ENCODE peak calls at places on chromosomes 12 and 14, in five cellular contexts. U is breast epithelium, P is K562, Q is aorta, G is thyroid gland. T is an unnamed sample.

GRCh38 chr12:62750941-62751843 is 183.8 kb downstream of the PPM1H start:
- DNase-seq in P (no peak), U (no peak), G (no peak), Q (no peak), T (no peak)

GRCh38 chr12:122099856-122100255 is 21.3 kb downstream of the MLXIP start:
- DNase-seq in Q (no peak), P (no peak), G (no peak), U (no peak), T (no peak)

GRCh38 chr14:37061697-37062096 is 110.7 kb downstream of the SLC25A21 start:
- DNase-seq in U (no peak), Q (no peak), P (no peak), G (peak), T (no peak)

GRCh38 chr12:12081836-12082497 is 11.2 kb downstream of the BCL2L14 start:
- DNase-seq in U (no peak), G (no peak), P (peak), Q (no peak), T (no peak)

GRCh38 chr14:76696791-76697190 is 64.5 kb upstream of the VASH1 start:
- DNase-seq in G (no peak), P (no peak), Q (no peak), U (no peak), T (no peak)

GRCh38 chr14:33932526-33933292 is 18.2 kb downstream of the EGLN3 start:
- DNase-seq in P (no peak), Q (no peak), U (no peak), G (no peak), T (no peak)

GRCh38 chr12:79448816-79449215 is 241.9 kb downstream of the PAWR start:
- DNase-seq in Q (no peak), U (no peak), G (no peak), P (no peak), T (no peak)

GRCh38 chr12:74537707-74538385 is at the start of gene ATXN7L3B:
- DNase-seq in G (peak), U (peak), Q (peak), P (peak), T (peak)

GRCh38 chr12:121295123-121295745 is 1.3 kb downstream of the CAMKK2 start:
- DNase-seq in U (no peak), P (no peak), G (no peak), Q (no peak), T (no peak)

GRCh38 chr14:101196795-101197590 is 293.5 kb upstream of the RTL1 start:
- DNase-seq in G (no peak), P (peak), U (peak), Q (no peak), T (no peak)

GRCh38 chr12:25373396-25373795 is 122.7 kb upstream of the KRAS start:
- DNase-seq in U (no peak), Q (no peak), G (no peak), P (no peak), T (no peak)

GRCh38 chr12:25372969-25373368 is 122.2 kb upstream of the KRAS start:
- DNase-seq in P (no peak), G (no peak), U (no peak), Q (no peak), T (no peak)

GRCh38 chr12:25376392-25376791 is 125.7 kb upstream of the KRAS start:
- DNase-seq in P (no peak), Q (no peak), G (no peak), U (no peak), T (no peak)

GRCh38 chr12:25377475-25378179 is 126.9 kb upstream of the KRAS start:
- DNase-seq in P (no peak), G (no peak), Q (no peak), U (no peak), T (no peak)

DNA sequence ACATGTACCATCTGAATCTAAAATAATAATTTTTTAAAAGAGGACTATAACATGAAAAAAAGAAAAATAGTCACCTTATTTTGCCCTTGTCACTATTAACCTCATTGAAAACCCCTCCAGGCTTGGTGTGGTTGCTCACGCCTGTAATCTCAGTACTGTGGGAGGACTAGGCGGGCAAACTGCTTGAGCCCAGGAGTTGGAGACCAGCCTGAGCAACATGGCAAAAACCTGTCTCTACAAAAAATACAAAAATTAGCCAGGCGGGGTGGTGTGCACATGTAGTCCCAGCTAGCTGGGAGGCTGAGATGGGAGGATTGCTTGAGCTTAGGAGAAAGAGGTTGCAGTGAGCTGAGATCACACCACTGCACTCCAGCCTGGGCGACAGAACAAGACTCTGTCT is 126.3 kb upstream of the KRAS start:
- DNase-seq in Q (no peak), U (no peak), P (no peak), G (no peak), T (no peak)
- H3K27ac ChIP-seq in Q (no peak), U (no peak), P (no peak), G (no peak), T (no peak)

GRCh38 chr14:70776197-70776596 is 33.1 kb downstream of the MAP3K9 start:
- DNase-seq in U (no peak), G (no peak), Q (no peak), P (no peak), T (no peak)

GRCh38 chr14:70779667-70780066 is 29.6 kb downstream of the MAP3K9 start:
- DNase-seq in U (no peak), Q (no peak), G (peak), P (no peak), T (no peak)

GRCh38 chr14:70782361-70782760 is 27.0 kb downstream of the MAP3K9 start:
- DNase-seq in U (no peak), G (no peak), P (no peak), Q (no peak), T (no peak)

GRCh38 chr14:70784886-70785285 is 24.4 kb downstream of the MAP3K9 start:
- DNase-seq in G (no peak), Q (no peak), U (no peak), P (no peak), T (no peak)

DNA sequence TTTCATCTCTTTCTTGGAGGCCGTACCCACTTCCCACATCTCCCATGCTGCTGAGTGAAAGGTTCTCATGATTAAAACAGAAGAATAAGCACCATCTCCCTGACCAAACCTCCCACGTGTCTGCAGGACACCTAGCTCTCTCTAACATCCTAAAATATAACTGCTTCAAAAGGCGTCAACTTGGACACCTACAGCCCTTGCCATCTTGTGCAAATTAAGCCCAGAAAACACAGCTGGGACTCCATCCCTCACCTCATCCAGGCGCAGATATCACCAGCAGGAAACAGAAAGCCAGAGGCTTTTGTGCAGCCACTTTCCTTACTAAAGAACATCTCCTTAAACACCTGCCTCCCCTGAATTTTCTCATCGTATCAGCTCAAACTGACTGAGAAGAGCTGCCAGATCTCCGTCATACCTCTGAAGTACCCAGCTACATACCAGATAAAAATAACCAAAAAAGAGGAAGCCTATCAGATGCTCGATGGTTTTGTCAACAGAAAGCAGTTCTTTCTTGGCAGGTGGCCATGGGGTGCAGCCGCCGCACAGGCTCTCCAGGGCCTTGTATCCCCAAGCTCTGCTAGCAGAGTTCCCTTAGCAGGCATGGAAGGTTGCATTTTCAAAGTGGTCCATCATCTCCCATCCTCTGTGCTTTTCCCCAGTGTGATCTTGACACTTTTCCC is 28.8 kb downstream of the MAP3K9 start:
- DNase-seq in G (peak), U (no peak), Q (no peak), P (no peak), T (no peak)
- H3K27ac ChIP-seq in G (peak), U (no peak), Q (no peak), P (no peak), T (no peak)

GRCh38 chr12:54583726-54584125 is 4.7 kb downstream of the PPP1R1A start:
- DNase-seq in Q (no peak), G (no peak), U (no peak), P (no peak), T (no peak)

GRCh38 chr12:54578778-54579177 is 9.7 kb downstream of the PPP1R1A start:
- DNase-seq in G (no peak), Q (no peak), U (no peak), P (no peak), T (no peak)

GRCh38 chr12:54579696-54580333 is 8.6 kb downstream of the PPP1R1A start:
- DNase-seq in Q (peak), U (peak), P (peak), G (peak), T (peak)

GRCh38 chr12:54581412-54581811 is 7.0 kb downstream of the PPP1R1A start:
- DNase-seq in Q (no peak), P (no peak), U (no peak), G (no peak), T (no peak)

DNA sequence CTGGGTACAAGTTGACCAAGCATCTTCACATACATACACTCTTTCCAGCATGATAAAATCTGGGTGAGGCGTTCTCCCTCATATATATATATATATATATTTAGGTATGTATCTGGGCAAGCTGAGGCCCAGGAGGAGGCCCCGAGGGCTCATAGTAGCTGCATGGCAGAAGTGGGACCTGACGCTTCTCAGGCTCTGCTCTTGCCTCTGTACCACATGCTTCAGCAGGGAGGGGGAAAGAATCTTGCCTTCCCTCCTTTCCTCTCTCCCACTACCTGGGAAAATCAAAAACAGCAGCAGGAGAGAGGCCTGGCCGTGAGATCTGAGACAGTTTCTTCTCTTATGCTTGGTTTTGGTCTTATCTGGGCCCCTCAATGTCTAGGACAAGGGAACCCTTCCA is 9.2 kb downstream of the PPP1R1A start:
- DNase-seq in Q (no peak), G (no peak), P (no peak), U (no peak), T (no peak)
- H3K27ac ChIP-seq in Q (no peak), G (no peak), P (no peak), U (no peak), T (no peak)

DNA sequence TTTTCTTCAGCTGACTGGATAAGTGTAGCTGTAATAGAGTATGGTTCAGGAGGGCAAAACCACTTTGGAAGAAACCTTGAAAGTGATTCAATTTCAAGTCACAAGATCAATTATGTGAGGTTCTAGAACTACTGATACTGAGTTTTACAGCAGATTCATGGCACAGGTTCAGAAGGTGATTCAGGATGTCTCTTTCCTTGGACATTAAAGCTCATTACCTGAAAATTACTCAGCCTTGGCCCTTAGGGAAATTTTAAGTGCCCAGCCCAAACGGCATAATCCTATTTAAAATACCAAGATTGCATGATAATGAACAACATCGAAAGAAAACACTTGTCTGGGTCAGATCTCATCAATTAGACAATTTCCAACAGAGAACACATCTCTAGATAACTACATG is 70.2 kb upstream of the SLC38A2 start:
- DNase-seq in G (no peak), Q (no peak), U (no peak), P (no peak), T (no peak)
- H3K27ac ChIP-seq in G (no peak), Q (no peak), U (no peak), P (no peak), T (no peak)